ENCODE peak calls at places on chromosomes 13 and 19, in ten cellular contexts. One of them, this sample, is unnamed. For H3K4me1, the result is how much of the 10 kb centered on the place peaks cover.

GRCh38 chr19:3324405-3324856 is 42.0 kb upstream of the NFIC start:
- DNase-seq in tibial nerve: peak
- DNase-seq in mesenchymal stem cell: peak
- DNase-seq in heart left ventricle: no peak
- DNase-seq in cardiac muscle cell: peak
- DNase-seq in psoas muscle: peak
- DNase-seq in mesendoderm: peak
- DNase-seq in pancreas: peak
- DNase-seq in sigmoid colon: peak
- DNase-seq in mucosa of descending colon: peak
- DNase-seq in this sample: no peak

GRCh38 chr13:24124789-24125476 is 35.6 kb upstream of the SPATA13 start:
- DNase-seq in tibial nerve: no peak
- DNase-seq in mesenchymal stem cell: no peak
- DNase-seq in heart left ventricle: no peak
- DNase-seq in cardiac muscle cell: no peak
- DNase-seq in psoas muscle: no peak
- DNase-seq in mesendoderm: no peak
- DNase-seq in pancreas: no peak
- DNase-seq in sigmoid colon: no peak
- DNase-seq in mucosa of descending colon: no peak
- DNase-seq in this sample: no peak

GRCh38 chr19:41995959-41996797 is 2.1 kb upstream of the ATP1A3 start:
- DNase-seq in tibial nerve: no peak
- DNase-seq in mesenchymal stem cell: no peak
- DNase-seq in heart left ventricle: no peak
- DNase-seq in cardiac muscle cell: no peak
- DNase-seq in psoas muscle: no peak
- DNase-seq in mesendoderm: peak
- DNase-seq in pancreas: no peak
- DNase-seq in sigmoid colon: no peak
- DNase-seq in mucosa of descending colon: no peak
- DNase-seq in this sample: no peak

GRCh38 chr19:30896551-30896950 is 452.7 kb downstream of the TSHZ3 start:
- DNase-seq in tibial nerve: no peak
- DNase-seq in mesenchymal stem cell: no peak
- DNase-seq in heart left ventricle: peak
- DNase-seq in cardiac muscle cell: no peak
- DNase-seq in psoas muscle: no peak
- DNase-seq in mesendoderm: peak
- DNase-seq in pancreas: no peak
- DNase-seq in sigmoid colon: no peak
- DNase-seq in mucosa of descending colon: no peak
- DNase-seq in this sample: no peak

GRCh38 chr19:45779231-45780145 is 2.8 kb downstream of the DMPK start:
- DNase-seq in tibial nerve: peak
- DNase-seq in mesenchymal stem cell: peak
- DNase-seq in heart left ventricle: peak
- DNase-seq in cardiac muscle cell: peak
- DNase-seq in psoas muscle: peak
- DNase-seq in mesendoderm: peak
- DNase-seq in pancreas: peak
- DNase-seq in sigmoid colon: peak
- DNase-seq in mucosa of descending colon: peak
- DNase-seq in this sample: peak

GRCh38 chr19:43524922-43525835 is 1.8 kb downstream of the ETHE1 start:
- DNase-seq in tibial nerve: peak
- DNase-seq in mesenchymal stem cell: peak
- DNase-seq in heart left ventricle: peak
- DNase-seq in cardiac muscle cell: peak
- DNase-seq in psoas muscle: peak
- DNase-seq in mesendoderm: peak
- DNase-seq in pancreas: peak
- DNase-seq in sigmoid colon: peak
- DNase-seq in mucosa of descending colon: peak
- DNase-seq in this sample: peak

GRCh38 chr19:3683866-3684816 is 16.1 kb downstream of the PIP5K1C start:
- DNase-seq in tibial nerve: no peak
- DNase-seq in mesenchymal stem cell: peak
- DNase-seq in heart left ventricle: no peak
- DNase-seq in cardiac muscle cell: peak
- DNase-seq in psoas muscle: no peak
- DNase-seq in mesendoderm: peak
- DNase-seq in pancreas: no peak
- DNase-seq in sigmoid colon: no peak
- DNase-seq in mucosa of descending colon: no peak
- DNase-seq in this sample: no peak

GRCh38 chr19:46513461-46514236 is 18.0 kb upstream of the PNMA8B start:
- DNase-seq in tibial nerve: peak
- DNase-seq in mesenchymal stem cell: peak
- DNase-seq in heart left ventricle: peak
- DNase-seq in cardiac muscle cell: peak
- DNase-seq in psoas muscle: peak
- DNase-seq in mesendoderm: peak
- DNase-seq in pancreas: peak
- DNase-seq in sigmoid colon: peak
- DNase-seq in mucosa of descending colon: peak
- DNase-seq in this sample: peak

GRCh38 chr19:37012093-37012745 is 66.0 kb upstream of the ZNF420 start:
- DNase-seq in tibial nerve: no peak
- DNase-seq in mesenchymal stem cell: no peak
- DNase-seq in heart left ventricle: no peak
- DNase-seq in cardiac muscle cell: no peak
- DNase-seq in psoas muscle: no peak
- DNase-seq in mesendoderm: no peak
- DNase-seq in pancreas: no peak
- DNase-seq in sigmoid colon: no peak
- DNase-seq in mucosa of descending colon: no peak
- DNase-seq in this sample: no peak

GRCh38 chr13:74077847-74078246 is 56.4 kb downstream of the KLF12 start:
- DNase-seq in tibial nerve: no peak
- DNase-seq in mesenchymal stem cell: peak
- DNase-seq in heart left ventricle: no peak
- DNase-seq in cardiac muscle cell: peak
- DNase-seq in psoas muscle: no peak
- DNase-seq in mesendoderm: no peak
- DNase-seq in pancreas: no peak
- DNase-seq in sigmoid colon: no peak
- DNase-seq in mucosa of descending colon: no peak
- DNase-seq in this sample: no peak

GRCh38 chr13:21486322-21486721 is 27.2 kb upstream of the ZDHHC20 start:
- DNase-seq in tibial nerve: no peak
- DNase-seq in mesenchymal stem cell: no peak
- DNase-seq in heart left ventricle: no peak
- DNase-seq in cardiac muscle cell: no peak
- DNase-seq in psoas muscle: no peak
- DNase-seq in mesendoderm: no peak
- DNase-seq in pancreas: no peak
- DNase-seq in sigmoid colon: no peak
- DNase-seq in mucosa of descending colon: no peak
- DNase-seq in this sample: no peak

GRCh38 chr13:110387451-110388140 is 80.5 kb downstream of the COL4A2 start:
- DNase-seq in tibial nerve: no peak
- DNase-seq in mesenchymal stem cell: peak
- DNase-seq in heart left ventricle: peak
- DNase-seq in cardiac muscle cell: peak
- DNase-seq in psoas muscle: peak
- DNase-seq in mesendoderm: peak
- DNase-seq in pancreas: no peak
- DNase-seq in sigmoid colon: peak
- DNase-seq in mucosa of descending colon: peak
- DNase-seq in this sample: peak

GRCh38 chr19:41564515-41565383 is 11.2 kb upstream of the CEACAM21 start:
- DNase-seq in tibial nerve: no peak
- DNase-seq in mesenchymal stem cell: peak
- DNase-seq in heart left ventricle: no peak
- DNase-seq in cardiac muscle cell: no peak
- DNase-seq in psoas muscle: no peak
- DNase-seq in mesendoderm: peak
- DNase-seq in pancreas: no peak
- DNase-seq in sigmoid colon: no peak
- DNase-seq in mucosa of descending colon: no peak
- DNase-seq in this sample: no peak

GRCh38 chr19:3057275-3057714 is 5.0 kb downstream of the TLE5 start:
- DNase-seq in tibial nerve: peak
- DNase-seq in mesenchymal stem cell: no peak
- DNase-seq in heart left ventricle: peak
- DNase-seq in cardiac muscle cell: peak
- DNase-seq in psoas muscle: peak
- DNase-seq in mesendoderm: peak
- DNase-seq in pancreas: peak
- DNase-seq in sigmoid colon: peak
- DNase-seq in mucosa of descending colon: no peak
- DNase-seq in this sample: peak

DNA sequence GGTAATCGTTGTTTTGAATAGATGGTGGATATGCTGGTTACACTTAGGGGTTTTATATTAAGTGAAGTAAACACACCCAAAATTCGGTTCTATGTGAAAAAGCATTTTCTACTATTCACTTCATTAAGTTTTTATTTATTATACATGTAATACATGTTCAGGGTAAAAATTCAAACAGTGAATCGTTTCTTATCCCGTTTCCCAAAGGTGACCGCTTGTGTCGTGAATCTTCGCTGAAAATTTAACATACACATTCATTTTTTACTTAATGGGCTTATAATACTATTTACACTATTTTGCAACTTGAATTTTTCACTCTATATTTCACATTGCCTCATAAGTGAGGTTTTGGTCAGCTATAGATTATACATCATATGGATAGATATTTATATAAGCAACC is 24.5 kb downstream of the IPO5 start:
- DNase-seq in tibial nerve: no peak
- DNase-seq in mesenchymal stem cell: no peak
- DNase-seq in heart left ventricle: no peak
- DNase-seq in cardiac muscle cell: no peak
- DNase-seq in psoas muscle: no peak
- DNase-seq in mesendoderm: no peak
- DNase-seq in pancreas: no peak
- DNase-seq in sigmoid colon: no peak
- DNase-seq in mucosa of descending colon: no peak
- DNase-seq in this sample: no peak
- H3K4me1 ChIP-seq in tibial nerve: half or more
- H3K4me1 ChIP-seq in mesenchymal stem cell: under half
- H3K4me1 ChIP-seq in heart left ventricle: under half
- H3K4me1 ChIP-seq in cardiac muscle cell: under half
- H3K4me1 ChIP-seq in psoas muscle: under half
- H3K4me1 ChIP-seq in mesendoderm: under half
- H3K4me1 ChIP-seq in pancreas: under half
- H3K4me1 ChIP-seq in sigmoid colon: under half
- H3K4me1 ChIP-seq in mucosa of descending colon: under half
- H3K4me1 ChIP-seq in this sample: under half

GRCh38 chr19:33303791-33304759 is 1.7 kb upstream of the CEBPA start:
- DNase-seq in tibial nerve: no peak
- DNase-seq in mesenchymal stem cell: no peak
- DNase-seq in heart left ventricle: no peak
- DNase-seq in cardiac muscle cell: peak
- DNase-seq in psoas muscle: no peak
- DNase-seq in mesendoderm: no peak
- DNase-seq in pancreas: no peak
- DNase-seq in sigmoid colon: peak
- DNase-seq in mucosa of descending colon: no peak
- DNase-seq in this sample: peak
- H3K4me1 ChIP-seq in tibial nerve: under half
- H3K4me1 ChIP-seq in mesenchymal stem cell: under half
- H3K4me1 ChIP-seq in heart left ventricle: under half
- H3K4me1 ChIP-seq in cardiac muscle cell: under half
- H3K4me1 ChIP-seq in psoas muscle: under half
- H3K4me1 ChIP-seq in mesendoderm: under half
- H3K4me1 ChIP-seq in pancreas: under half
- H3K4me1 ChIP-seq in sigmoid colon: under half
- H3K4me1 ChIP-seq in mucosa of descending colon: under half
- H3K4me1 ChIP-seq in this sample: under half

DNA sequence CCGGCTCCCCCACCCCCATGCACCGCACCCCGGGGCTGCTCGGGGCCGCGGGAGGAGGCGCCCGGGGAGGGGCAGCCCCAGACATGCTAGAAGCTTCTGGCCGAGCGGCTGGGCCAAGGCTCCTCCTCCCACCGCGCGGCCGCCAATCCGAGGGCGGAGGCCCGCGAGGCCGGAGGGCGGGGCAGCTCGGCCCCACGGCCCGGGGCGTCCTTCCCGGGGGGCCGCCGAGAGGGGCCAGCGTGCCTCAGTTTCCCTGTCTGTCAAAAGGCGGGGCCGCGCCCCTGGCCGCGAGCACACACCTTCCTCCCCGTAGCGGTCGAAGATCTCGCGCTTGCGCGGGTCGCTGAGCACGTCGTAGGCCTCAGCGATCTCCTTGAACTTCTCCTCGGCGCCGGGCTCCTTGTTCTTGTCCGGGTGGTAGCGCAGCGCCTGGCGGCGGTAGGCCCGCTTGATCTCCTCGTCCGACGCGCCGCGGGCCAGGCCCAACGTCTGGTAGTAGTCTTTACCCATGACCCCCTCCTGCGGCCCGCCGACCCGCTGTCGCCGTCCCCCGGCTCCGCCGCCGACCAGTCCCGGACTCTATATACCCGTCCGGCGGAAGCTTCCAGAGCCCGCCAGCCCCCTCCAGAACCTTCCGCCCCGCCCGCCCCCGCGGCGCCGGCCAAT is at the start of gene DNAJB1:
- DNase-seq in tibial nerve: peak
- DNase-seq in mesenchymal stem cell: peak
- DNase-seq in heart left ventricle: peak
- DNase-seq in cardiac muscle cell: peak
- DNase-seq in psoas muscle: peak
- DNase-seq in mesendoderm: peak
- DNase-seq in pancreas: peak
- DNase-seq in sigmoid colon: peak
- DNase-seq in mucosa of descending colon: peak
- DNase-seq in this sample: peak
- H3K4me1 ChIP-seq in tibial nerve: under half
- H3K4me1 ChIP-seq in mesenchymal stem cell: under half
- H3K4me1 ChIP-seq in heart left ventricle: under half
- H3K4me1 ChIP-seq in cardiac muscle cell: under half
- H3K4me1 ChIP-seq in psoas muscle: under half
- H3K4me1 ChIP-seq in mesendoderm: under half
- H3K4me1 ChIP-seq in pancreas: under half
- H3K4me1 ChIP-seq in sigmoid colon: under half
- H3K4me1 ChIP-seq in mucosa of descending colon: under half
- H3K4me1 ChIP-seq in this sample: under half

DNA sequence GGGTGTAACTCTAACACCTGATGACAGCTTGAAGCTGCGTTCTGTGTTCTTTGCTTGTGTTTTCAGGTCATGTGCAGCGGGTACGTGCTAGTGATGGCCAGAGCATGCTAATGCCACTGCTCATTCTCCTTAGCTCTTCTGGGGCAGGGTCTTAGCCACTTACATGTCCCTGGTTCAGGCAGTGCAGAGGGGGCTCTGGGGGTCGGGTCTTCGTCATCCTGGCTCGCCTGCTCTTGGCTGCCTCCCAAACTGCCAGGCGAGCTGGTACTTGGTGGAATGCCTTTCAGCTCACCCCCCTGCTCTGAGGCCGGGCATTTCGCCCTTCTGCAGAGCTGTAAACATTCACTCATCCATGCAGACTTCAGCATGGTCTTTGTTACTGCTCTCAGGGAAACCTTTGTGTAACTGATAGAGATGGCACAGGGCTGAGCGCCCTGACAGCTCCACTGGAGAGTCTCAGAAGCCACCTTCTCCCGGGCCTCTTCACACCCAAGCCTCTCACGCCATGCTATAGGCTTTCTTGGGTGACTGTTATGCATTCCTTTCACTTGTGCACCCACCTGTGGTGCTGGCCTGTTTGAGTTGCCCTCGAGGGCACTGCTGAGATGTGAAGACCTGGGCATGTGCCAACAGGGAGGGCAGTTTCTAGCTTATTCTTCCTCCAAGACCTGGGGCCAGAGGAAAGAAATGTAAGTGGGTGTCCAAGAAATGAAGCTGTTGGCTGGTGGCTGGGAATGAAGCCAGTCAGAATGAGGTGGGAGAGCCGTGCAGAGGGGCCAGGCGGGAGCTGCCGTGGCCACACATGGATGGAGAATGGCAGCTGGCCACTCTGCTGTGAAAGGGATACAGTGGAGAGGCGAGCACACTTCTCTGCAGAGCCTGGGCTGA is 24.5 kb downstream of the FAM124A start:
- DNase-seq in tibial nerve: no peak
- DNase-seq in mesenchymal stem cell: no peak
- DNase-seq in heart left ventricle: peak
- DNase-seq in cardiac muscle cell: no peak
- DNase-seq in psoas muscle: no peak
- DNase-seq in mesendoderm: no peak
- DNase-seq in pancreas: peak
- DNase-seq in sigmoid colon: peak
- DNase-seq in mucosa of descending colon: no peak
- DNase-seq in this sample: no peak
- H3K4me1 ChIP-seq in tibial nerve: under half
- H3K4me1 ChIP-seq in mesenchymal stem cell: under half
- H3K4me1 ChIP-seq in heart left ventricle: under half
- H3K4me1 ChIP-seq in cardiac muscle cell: under half
- H3K4me1 ChIP-seq in psoas muscle: under half
- H3K4me1 ChIP-seq in mesendoderm: under half
- H3K4me1 ChIP-seq in pancreas: under half
- H3K4me1 ChIP-seq in sigmoid colon: under half
- H3K4me1 ChIP-seq in mucosa of descending colon: under half
- H3K4me1 ChIP-seq in this sample: under half

This sample was measured in breast epithelium.